ENCODE peak calls at places on chromosomes 3 and 15, in seven cellular contexts. J, A, S, T, Y, G and B are unnamed samples.
A peak's percentile ranks its signal among the peaks of the same experiment; 100 is the strongest.

GRCh38 chr3:18438586-18438985 is 13.4 kb upstream of the SATB1 start:
- DNase-seq in A (no peak), S (no peak), T (no peak), J (no peak), Y (no peak), G (no peak), B (no peak)

GRCh38 chr3:52087728-52088127 is 31.4 kb upstream of the DUSP7 start:
- DNase-seq in S (no peak), T (no peak), A (no peak), J (no peak), G (no peak), Y (no peak), B (no peak)

GRCh38 chr3:171142985-171143384 is 116.5 kb upstream of the SLC2A2 start:
- DNase-seq in Y (no peak), J (peak; percentile 46), G (no peak), T (no peak), A (no peak), S (no peak), B (no peak)

GRCh38 chr3:140207541-140207940 is 272.6 kb downstream of the CLSTN2 start:
- DNase-seq in G (no peak), J (no peak), Y (no peak), T (no peak), S (no peak), A (no peak), B (no peak)

GRCh38 chr3:181623924-181624694 is 87.6 kb upstream of the SOX2 start:
- DNase-seq in J (no peak), A (no peak), G (no peak), S (no peak), Y (no peak), T (no peak), B (no peak)

GRCh38 chr15:88708256-88709054 is 69.6 kb downstream of the ISG20 start:
- DNase-seq in G (no peak), J (no peak), S (no peak), T (no peak), Y (no peak), A (no peak), B (no peak)

GRCh38 chr3:77668398-77668797 is 628.5 kb downstream of the ROBO2 start:
- DNase-seq in A (no peak), J (no peak), S (no peak), T (no peak), G (no peak), Y (no peak), B (no peak)

GRCh38 chr15:51754267-51754666 is 2.9 kb downstream of the TMOD2 start:
- DNase-seq in A (no peak), G (no peak), T (no peak), S (no peak), Y (no peak), J (no peak), B (no peak)

GRCh38 chr3:37667359-37667758 is 194.3 kb upstream of the CTDSPL start:
- DNase-seq in Y (no peak), T (no peak), G (no peak), A (no peak), J (no peak), S (no peak), B (no peak)

DNA sequence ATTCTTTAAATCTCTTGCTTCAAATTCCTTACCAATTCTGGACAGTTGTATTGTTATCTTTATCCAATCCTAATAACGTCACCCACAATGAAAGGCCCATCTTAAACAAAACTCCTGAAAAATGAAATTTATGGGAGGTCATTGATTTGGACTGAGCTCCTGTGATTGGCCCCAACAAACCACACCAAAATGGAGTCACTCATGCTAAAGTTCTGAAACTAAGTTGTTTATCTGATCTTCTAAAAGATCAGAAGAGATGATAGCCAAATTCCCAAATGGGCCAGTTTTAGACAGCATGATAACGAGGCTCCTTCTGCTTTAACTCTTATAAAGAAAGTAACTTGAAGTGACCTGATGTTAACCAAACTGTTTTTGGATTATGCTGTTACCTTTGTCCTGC is 39.7 kb upstream of the GPD1L start:
- DNase-seq in J (no peak), A (no peak), Y (no peak), G (no peak), T (no peak), S (no peak), B (no peak)
- H3K18ac ChIP-seq in J (no peak overlapping the region), A (no peak overlapping the region), Y (no peak overlapping the region), G (no peak overlapping the region), T (no peak overlapping the region), S (no peak overlapping the region), B (no peak overlapping the region)

GRCh38 chr3:129553171-129553570 is 10.2 kb downstream of the H1-8 start:
- DNase-seq in A (no peak), J (no peak), Y (no peak), T (no peak), G (no peak), S (no peak), B (no peak)

GRCh38 chr3:129555176-129555575 is 12.2 kb downstream of the H1-8 start:
- DNase-seq in T (no peak), Y (no peak), S (no peak), J (no peak), G (no peak), A (no peak), B (no peak)

GRCh38 chr3:129555616-129556357 is 12.8 kb downstream of the H1-8 start:
- DNase-seq in A (no peak), S (no peak), J (no peak), G (no peak), T (no peak), Y (no peak), B (no peak)

GRCh38 chr3:129553771-129554170 is 10.8 kb downstream of the H1-8 start:
- DNase-seq in A (no peak), T (no peak), J (no peak), S (no peak), Y (no peak), G (no peak), B (no peak)

GRCh38 chr3:129554356-129555120 is 11.6 kb downstream of the H1-8 start:
- DNase-seq in J (no peak), G (no peak), S (no peak), Y (no peak), A (no peak), T (no peak), B (no peak)
- H3K9ac ChIP-seq in J (no peak overlapping the region), G (no peak overlapping the region), S (no peak overlapping the region), Y (no peak overlapping the region), A (no peak overlapping the region), T (no peak overlapping the region), B (peak overlapping the region; percentile 5)

GRCh38 chr3:189982299-189982945 is 138.3 kb downstream of the P3H2 start:
- DNase-seq in S (no peak), T (no peak), A (no peak), G (no peak), J (peak; percentile 29), Y (no peak), B (no peak)
- H3K79me1 ChIP-seq in S (no peaks in the 10 kb centered on the region), T (no peaks in the 10 kb centered on the region), A (no peaks in the 10 kb centered on the region), G (no peaks in the 10 kb centered on the region), J (peaks cover 14% of the 10 kb centered on the region), Y (peaks cover 10% of the 10 kb centered on the region), B (no peaks in the 10 kb centered on the region)

GRCh38 chr3:30511524-30512278 is 94.7 kb upstream of the TGFBR2 start:
- DNase-seq in G (peak; percentile 58), J (peak; percentile 98), S (peak; percentile 83), T (no peak), Y (peak; percentile 97), A (no peak), B (no peak)

GRCh38 chr3:30513374-30514152 is 92.8 kb upstream of the TGFBR2 start:
- DNase-seq in Y (no peak), S (no peak), T (no peak), J (no peak), A (no peak), G (no peak), B (no peak)

GRCh38 chr3:30512596-30512995 is 93.8 kb upstream of the TGFBR2 start:
- DNase-seq in S (no peak), T (no peak), J (peak; percentile 40), A (no peak), G (no peak), Y (no peak), B (no peak)

GRCh38 chr3:30508319-30508718 is 98.1 kb upstream of the TGFBR2 start:
- DNase-seq in G (no peak), A (no peak), T (no peak), S (no peak), J (no peak), Y (no peak), B (no peak)

DNA sequence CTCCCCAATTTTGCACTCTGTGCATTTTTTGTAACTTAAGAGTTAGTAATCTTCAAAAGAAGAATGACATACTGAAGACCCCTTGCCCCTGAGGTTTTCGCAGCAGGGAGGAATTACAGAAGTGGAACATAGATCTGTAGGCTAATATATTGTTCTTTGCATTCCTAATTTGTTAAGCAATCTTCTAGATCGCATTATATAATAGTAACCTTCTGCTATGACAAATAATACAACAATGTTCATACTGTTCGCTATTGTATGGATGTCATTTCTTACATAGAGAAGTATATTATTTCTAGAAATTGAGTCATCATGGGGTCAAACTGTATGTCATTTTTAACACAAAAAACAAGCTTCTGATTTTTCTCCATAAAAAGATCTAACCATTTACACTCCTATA is 95.8 kb upstream of the TGFBR2 start:
- DNase-seq in S (no peak), Y (no peak), T (no peak), G (no peak), A (no peak), J (peak; percentile 55), B (no peak)
- H3K18ac ChIP-seq in S (no peak overlapping the region), Y (no peak overlapping the region), T (no peak overlapping the region), G (no peak overlapping the region), A (no peak overlapping the region), J (no peak overlapping the region), B (no peak overlapping the region)

GRCh38 chr15:59191855-59192237 is 14.8 kb upstream of the LDHAL6B start:
- DNase-seq in S (no peak), G (no peak), Y (peak; percentile 95), J (peak; percentile 96), T (no peak), A (no peak), B (no peak)
- H3K9ac ChIP-seq in S (no peak overlapping the region), G (no peak overlapping the region), Y (peak overlapping the region; percentile 75), J (no peak overlapping the region), T (no peak overlapping the region), A (no peak overlapping the region), B (no peak overlapping the region)

GRCh38 chr3:28746990-28747389 is 398.4 kb upstream of the AZI2 start:
- DNase-seq in G (no peak), J (no peak), T (no peak), S (no peak), A (no peak), Y (no peak), B (no peak)
- H3K79me1 ChIP-seq in G (no peaks in the 10 kb centered on the region), J (no peaks in the 10 kb centered on the region), T (no peaks in the 10 kb centered on the region), S (no peaks in the 10 kb centered on the region), A (no peaks in the 10 kb centered on the region), Y (no peaks in the 10 kb centered on the region), B (no peaks in the 10 kb centered on the region)

DNA sequence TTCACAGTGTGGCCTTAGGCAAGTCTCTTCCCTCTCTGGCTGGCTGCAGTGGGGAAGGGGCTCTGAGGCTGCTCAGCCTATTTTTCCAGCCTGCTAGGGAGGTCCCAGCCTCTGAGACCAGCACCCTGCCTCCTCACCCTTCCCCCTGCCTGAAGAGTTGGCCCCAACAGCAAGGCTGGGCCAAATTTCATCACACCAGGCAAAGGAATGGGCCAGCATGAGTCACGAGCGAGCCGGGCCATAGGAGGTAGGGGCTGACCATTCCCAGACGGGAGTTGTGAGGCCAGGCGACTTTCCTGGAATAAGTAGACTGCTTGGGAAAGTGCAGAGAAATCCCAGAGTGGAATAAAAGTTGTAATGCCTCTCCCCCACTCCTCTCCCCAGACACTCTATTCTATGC is 5.7 kb upstream of the FBLN2 start:
- DNase-seq in J (peak; percentile 87), G (peak; percentile 81), T (peak; percentile 39), S (peak; percentile 95), Y (peak; percentile 94), A (no peak), B (no peak)
- H3K18ac ChIP-seq in J (peak overlapping the region; percentile 65), G (peak overlapping the region; percentile 16), T (no peak overlapping the region), S (no peak overlapping the region), Y (peak overlapping the region; percentile 44), A (peak overlapping the region; percentile 10), B (peak overlapping the region; percentile 17)